ENCODE peak calls at places on chromosomes 16 and 17, in ten cellular contexts. U, L, O, C, E, H, W, Z, Q and R are unnamed samples.

GRCh38 chr17:77356690-77357201 is 216.0 kb downstream of the SEC14L1 start:
- DNase-seq in C (no peak), H (no peak), Z (peak; percentile 31), Q (peak; percentile 5), U (no peak), W (no peak), O (no peak), L (no peak), E (no peak), R (no peak)

GRCh38 chr17:48102700-48103378 is 1.6 kb upstream of the CBX1 start:
- DNase-seq in Q (no peak), L (no peak), Z (no peak), C (no peak), H (no peak), E (no peak), W (no peak), O (no peak), U (no peak), R (no peak)

GRCh38 chr16:27748868-27749546 is 199.1 kb downstream of the KATNIP start:
- DNase-seq in Z (no peak), L (peak; percentile 66), Q (peak; percentile 40), W (no peak), O (peak; percentile 50), E (no peak), U (no peak), C (no peak), H (no peak), R (no peak)

GRCh38 chr16:70250748-70251650 is 741 bp downstream of the EXOSC6 start:
- DNase-seq in O (no peak), H (peak; percentile 40), U (peak; percentile 71), E (no peak), W (peak; percentile 42), Z (peak; percentile 33), L (peak; percentile 72), C (peak; percentile 81), Q (peak; percentile 59), R (peak; percentile 82)

GRCh38 chr17:32504166-32504990 is 17.6 kb downstream of the CDK5R1 start:
- DNase-seq in C (no peak), Q (no peak), W (peak; percentile 55), E (no peak), Z (no peak), U (no peak), L (peak; percentile 63), O (no peak), H (no peak), R (peak; percentile 49)

GRCh38 chr17:19566176-19566575 is 32.5 kb downstream of the SLC47A1 start:
- DNase-seq in L (no peak), Z (no peak), H (no peak), Q (no peak), O (no peak), C (no peak), E (no peak), U (no peak), W (no peak), R (no peak)

GRCh38 chr17:42198897-42199296 is 4.6 kb upstream of the GHDC start:
- DNase-seq in Z (no peak), W (no peak), O (no peak), E (no peak), Q (no peak), H (no peak), U (no peak), L (no peak), C (no peak), R (no peak)

GRCh38 chr17:964881-965280 is 14.7 kb downstream of the NXN start:
- DNase-seq in E (no peak), C (no peak), H (no peak), Q (peak; percentile 83), Z (no peak), L (peak; percentile 6), O (no peak), W (no peak), U (no peak), R (no peak)

GRCh38 chr16:72240949-72241348 is 69.0 kb upstream of the PMFBP1 start:
- DNase-seq in L (no peak), U (no peak), Z (no peak), O (no peak), E (no peak), Q (no peak), C (no peak), H (no peak), W (no peak), R (no peak)
- H3K27ac ChIP-seq in L (no peak overlapping the region), U (no peak overlapping the region), Z (no peak overlapping the region), O (no peak overlapping the region), E (no peak overlapping the region), Q (no peak overlapping the region), C (no peak overlapping the region), H (no peak overlapping the region), W (no peak overlapping the region), R (no peak overlapping the region)

DNA sequence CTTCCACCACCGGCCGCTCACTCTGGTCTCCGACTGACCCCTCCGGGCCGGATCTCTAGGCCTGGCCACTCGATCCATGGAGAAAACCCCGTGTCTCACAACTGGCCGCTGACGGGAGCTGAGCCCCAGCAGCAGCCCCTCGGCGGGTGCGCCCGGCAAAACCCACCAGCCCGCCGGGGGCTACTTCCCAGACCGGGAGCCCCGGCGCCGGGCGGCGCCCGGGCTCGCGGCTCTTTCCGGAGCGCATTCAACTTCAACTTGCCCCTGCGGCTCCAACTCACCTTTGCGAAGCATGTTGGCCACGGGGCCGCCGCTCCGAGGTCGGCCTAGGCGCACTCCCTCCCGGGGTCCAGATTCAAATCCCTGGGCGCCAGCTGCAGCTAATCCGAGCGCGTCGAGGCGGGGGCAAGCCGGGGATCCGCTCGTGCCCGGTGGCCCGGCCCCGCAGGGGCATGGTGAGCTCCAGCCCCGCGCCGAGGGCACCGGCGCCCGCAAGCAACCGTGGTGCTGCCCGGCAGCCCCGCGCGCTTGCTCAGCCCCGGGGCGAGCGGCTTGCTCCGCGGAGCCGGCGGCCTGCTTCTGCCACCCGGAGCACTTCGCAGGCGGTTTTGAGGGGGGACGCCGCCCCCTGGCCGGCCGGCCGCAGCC is 438 bp downstream of the RTN4RL1 start:
- DNase-seq in W (no peak), C (no peak), U (peak; percentile 67), H (no peak), L (peak; percentile 47), O (no peak), Q (peak; percentile 57), Z (no peak), E (no peak), R (no peak)
- H3K27ac ChIP-seq in W (peak overlapping the region; percentile 28), C (no peak overlapping the region), U (no peak overlapping the region), H (no peak overlapping the region), L (no peak overlapping the region), O (no peak overlapping the region), Q (peak overlapping the region; percentile 79), Z (no peak overlapping the region), E (no peak overlapping the region), R (no peak overlapping the region)

GRCh38 chr17:45428050-45428953 is 4.4 kb downstream of the ARHGAP27 start:
- DNase-seq in U (peak; percentile 96), E (no peak), L (peak; percentile 90), H (peak; percentile 76), O (peak; percentile 52), Z (peak; percentile 78), Q (peak; percentile 96), W (peak; percentile 72), C (peak; percentile 91), R (peak; percentile 75)
- H3K27ac ChIP-seq in U (no peak overlapping the region), E (no peak overlapping the region), L (no peak overlapping the region), H (no peak overlapping the region), O (no peak overlapping the region), Z (no peak overlapping the region), Q (no peak overlapping the region), W (no peak overlapping the region), C (no peak overlapping the region), R (no peak overlapping the region)

DNA sequence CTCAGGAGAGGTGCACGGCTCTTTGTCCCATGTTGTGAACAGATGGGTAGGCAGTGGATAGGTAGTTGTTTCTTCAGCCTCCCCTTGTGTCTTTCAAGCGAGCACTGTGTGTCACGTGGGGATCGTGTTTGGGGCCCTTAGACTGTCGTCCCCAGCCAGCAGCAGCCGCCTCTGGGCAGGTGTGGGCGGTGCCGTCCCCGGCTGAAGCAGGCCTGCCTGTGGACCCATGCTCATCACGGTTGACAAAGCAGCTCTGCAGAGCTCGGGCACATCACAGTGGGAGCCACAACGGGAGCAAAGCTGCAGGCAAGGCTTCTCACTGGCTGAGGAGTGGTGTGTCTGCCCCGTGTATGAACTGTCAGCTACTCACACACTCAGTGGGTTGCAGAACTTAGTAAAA is 4.7 kb upstream of the RPL13 start:
- DNase-seq in W (no peak), O (no peak), H (no peak), C (no peak), Q (no peak), E (no peak), L (no peak), U (no peak), Z (no peak), R (no peak)
- H3K27ac ChIP-seq in W (no peak overlapping the region), O (peak overlapping the region; percentile 79), H (no peak overlapping the region), C (no peak overlapping the region), Q (no peak overlapping the region), E (no peak overlapping the region), L (no peak overlapping the region), U (no peak overlapping the region), Z (no peak overlapping the region), R (no peak overlapping the region)

DNA sequence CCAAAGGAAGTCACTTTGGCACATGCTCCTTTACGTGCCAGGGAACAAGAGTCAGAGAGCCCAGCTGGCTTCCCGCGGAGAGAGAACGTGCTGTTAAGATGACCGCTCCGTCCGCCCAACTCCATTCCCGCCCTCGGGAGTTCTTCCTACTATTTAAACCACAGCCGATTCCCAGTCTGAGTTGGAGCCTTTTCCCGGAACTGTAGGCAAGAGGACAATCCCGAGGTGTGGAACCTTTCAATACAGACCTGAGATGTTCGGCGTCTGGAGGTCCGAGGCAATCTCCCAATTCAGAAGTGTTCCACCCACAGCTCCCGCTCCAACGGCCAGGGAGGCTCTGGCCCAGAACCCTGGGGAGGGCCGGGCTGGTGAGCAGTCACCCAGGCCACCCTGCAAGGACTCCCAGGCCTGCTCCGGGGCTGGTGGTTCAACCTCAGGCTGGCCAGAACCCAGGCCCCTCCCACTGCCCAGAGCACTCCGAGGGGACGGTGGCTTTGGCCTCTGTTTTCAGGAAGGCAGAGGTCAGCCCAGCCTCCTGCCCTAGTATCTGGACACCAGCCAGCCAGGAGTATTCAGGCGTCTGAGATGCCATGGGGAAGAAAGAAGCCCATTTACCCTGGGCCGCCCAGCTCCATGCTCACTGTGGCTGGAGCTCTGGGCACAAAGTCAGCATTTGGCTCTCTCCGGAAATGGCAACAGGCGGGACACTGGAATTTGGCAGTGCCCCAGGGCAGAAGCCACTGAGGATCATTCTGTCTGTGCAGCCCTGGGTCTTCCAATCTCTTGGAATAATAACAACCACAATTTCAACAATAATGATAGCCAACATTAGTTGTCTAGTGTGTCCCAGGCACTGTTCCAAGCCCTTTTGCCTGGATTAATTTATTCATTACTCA is 21.4 kb downstream of the EMP2 start:
- DNase-seq in O (peak; percentile 47), H (peak; percentile 81), Q (no peak), E (no peak), C (peak; percentile 93), Z (peak; percentile 23), W (peak; percentile 73), U (no peak), L (peak; percentile 93), R (peak; percentile 91)
- H3K27ac ChIP-seq in O (no peak overlapping the region), H (peak overlapping the region; percentile 95), Q (no peak overlapping the region), E (no peak overlapping the region), C (peak overlapping the region; percentile 98), Z (peak overlapping the region; percentile 25), W (peak overlapping the region; percentile 96), U (no peak overlapping the region), L (peak overlapping the region; percentile 84), R (peak overlapping the region; percentile 80)